ENCODE peak calls at places on chromosomes 16 and 17, in seven cellular contexts. Z is activated CD4-positive, alpha-beta T cell treated with anti-CD3 and anti-CD28 coated beads for 1 hour; K is effector CD4-positive, alpha-beta T cell; A is activated naive CD4-positive, alpha-beta T cell; Q is ELR; I is neuronal stem cell; T is stimulated activated naive CD8-positive, alpha-beta T cell treated with anti-CD3 and anti-CD28 coated beads, Interleukin-15, Interleukin-2, amounts not matched to agents 100 U/mL and 50 U/mL, for 24 hours. N is an unnamed sample.

GRCh38 chr17:50818266-50818665 is 17.1 kb upstream of the WFIKKN2 start:
- DNase-seq in Z (no peak), K (no peak), A (no peak), Q (peak), I (no peak), T (no peak), N (no peak)

GRCh38 chr17:40346061-40346767 is 18.3 kb downstream of the GJD3 start:
- DNase-seq in Z (no peak), K (no peak), A (no peak), Q (no peak), I (no peak), T (no peak), N (no peak)

GRCh38 chr17:65446043-65446442 is 115.4 kb downstream of the AXIN2 start:
- DNase-seq in Z (no peak), K (no peak), A (no peak), Q (no peak), I (no peak), T (no peak), N (no peak)

GRCh38 chr16:88569614-88569984 is 604 bp upstream of the ZC3H18 start:
- DNase-seq in Z (no peak), K (no peak), A (no peak), Q (peak), I (no peak), T (peak), N (no peak)

GRCh38 chr17:29760771-29761682 is 138.3 kb upstream of the CORO6 start:
- DNase-seq in Z (peak), K (peak), A (peak), Q (peak), I (peak), T (peak), N (peak)

GRCh38 chr16:68617735-68618134 is 27.4 kb upstream of the CDH3 start:
- DNase-seq in Z (no peak), K (no peak), A (no peak), Q (no peak), I (no peak), T (no peak), N (no peak)

GRCh38 chr17:35244345-35245195 is 1.7 kb downstream of the SLFN5 start:
- DNase-seq in Z (peak), K (peak), A (peak), Q (peak), I (no peak), T (peak), N (peak)

GRCh38 chr16:83113317-83113716 is 486.5 kb downstream of the CDH13 start:
- DNase-seq in Z (no peak), K (no peak), A (no peak), Q (peak), I (peak), T (no peak), N (no peak)

GRCh38 chr17:4951486-4951885 is 567 bp downstream of the ENO3 start:
- DNase-seq in Z (no peak), K (no peak), A (no peak), Q (no peak), I (no peak), T (no peak), N (no peak)

GRCh38 chr16:21646721-21647561 is 5.5 kb downstream of the IGSF6 start:
- DNase-seq in Z (peak), K (peak), A (peak), Q (no peak), I (no peak), T (peak), N (peak)

GRCh38 chr17:28684963-28685362 is 23.0 kb downstream of the SUPT6H start:
- DNase-seq in Z (no peak), K (no peak), A (no peak), Q (peak), I (no peak), T (no peak), N (no peak)

GRCh38 chr17:59154721-59155438 is at the start of gene SKA2:
- DNase-seq in Z (peak), K (peak), A (peak), Q (peak), I (peak), T (peak), N (peak)

GRCh38 chr17:73546770-73547345 is 97.4 kb downstream of the SDK2 start:
- DNase-seq in Z (no peak), K (no peak), A (no peak), Q (peak), I (peak), T (peak), N (no peak)

GRCh38 chr17:1362065-1362848 is 37.8 kb downstream of the YWHAE start:
- DNase-seq in Z (no peak), K (peak), A (no peak), Q (no peak), I (no peak), T (no peak), N (no peak)

GRCh38 chr17:30291571-30292489 is at the start of gene BLMH:
- DNase-seq in Z (peak), K (peak), A (peak), Q (peak), I (peak), T (peak), N (peak)

GRCh38 chr16:57616241-57616640 is 12.2 kb upstream of the ADGRG1 start:
- DNase-seq in Z (no peak), K (no peak), A (no peak), Q (no peak), I (no peak), T (no peak), N (no peak)

N was measured in CD8-positive, alpha-beta memory T cell.